ENCODE peak calls at places on chromosomes 3 and 15, in ten cellular contexts. H is neuronal stem cell; M is skeletal muscle cell; Z is CD4-positive, CD25-positive, alpha-beta regulatory T cell; G is naive thymus-derived CD4-positive, alpha-beta T cell; S is foreskin fibroblast; O is aorta; X is GM23248; K is thoracic aorta; R is cardiac muscle cell. D is an unnamed sample.

GRCh38 chr15:74614744-74615312 is 808 bp upstream of the CLK3 start:
- DNase-seq in H (no peak), S (peak), M (no peak), X (peak), R (peak), K (peak), Z (peak), G (peak), O (peak), D (peak)

GRCh38 chr3:87309601-87310000 is 33.2 kb upstream of the POU1F1 start:
- DNase-seq in H (no peak), R (no peak), M (no peak), X (peak), Z (no peak), S (peak), O (no peak), G (no peak), K (no peak), D (no peak)

GRCh38 chr3:147945968-147946519 is 536.9 kb downstream of the ZIC1 start:
- DNase-seq in K (no peak), M (peak), O (no peak), Z (no peak), H (no peak), R (peak), G (no peak), X (peak), S (peak), D (no peak)

GRCh38 chr15:101437618-101438481 is 51.7 kb downstream of the PCSK6 start:
- DNase-seq in X (no peak), H (no peak), S (no peak), Z (no peak), R (no peak), K (no peak), O (no peak), M (no peak), G (no peak), D (peak)

GRCh38 chr15:86079491-86080266 is at the start of gene AGBL1:
- DNase-seq in H (no peak), K (no peak), M (no peak), O (no peak), X (no peak), G (no peak), R (no peak), Z (no peak), S (no peak), D (no peak)

GRCh38 chr3:52240059-52240885 is 1.3 kb upstream of the TWF2 start:
- DNase-seq in X (peak), G (no peak), R (no peak), Z (peak), H (no peak), O (no peak), S (peak), M (peak), K (no peak), D (peak)

GRCh38 chr3:46076606-46077005 is 49.3 kb upstream of the XCR1 start:
- DNase-seq in X (peak), K (no peak), G (no peak), Z (peak), M (no peak), O (no peak), S (peak), R (no peak), H (no peak), D (no peak)

GRCh38 chr3:9067352-9067975 is 104.2 kb upstream of the RAD18 start:
- DNase-seq in R (peak), O (no peak), G (peak), H (peak), X (peak), K (no peak), Z (peak), M (peak), S (peak), D (no peak)

GRCh38 chr15:52734329-52734728 is 55.1 kb upstream of the ATOSA start:
- DNase-seq in H (no peak), M (no peak), R (no peak), S (peak), K (no peak), X (no peak), G (no peak), Z (no peak), O (no peak), D (no peak)

GRCh38 chr3:186281172-186281571 is 80.9 kb downstream of the DGKG start:
- DNase-seq in H (no peak), Z (no peak), M (peak), O (no peak), X (peak), S (peak), K (peak), R (no peak), G (no peak), D (peak)

GRCh38 chr15:45871121-45871855 is 236.5 kb downstream of the SQOR start:
- DNase-seq in R (no peak), H (no peak), G (no peak), O (no peak), S (peak), K (no peak), X (no peak), M (no peak), Z (no peak), D (no peak)

GRCh38 chr3:46946856-46947544 is 29.5 kb downstream of the CCDC12 start:
- DNase-seq in R (no peak), M (no peak), S (no peak), O (no peak), G (no peak), K (no peak), H (no peak), Z (peak), X (peak), D (no peak)

GRCh38 chr15:40096094-40096876 is 12.4 kb downstream of the BMF start:
- DNase-seq in R (no peak), O (no peak), K (no peak), S (peak), H (no peak), M (no peak), G (no peak), Z (no peak), X (no peak), D (no peak)

GRCh38 chr15:47872869-47873301 is 155.6 kb downstream of the SEMA6D start:
- DNase-seq in O (no peak), K (no peak), H (peak), Z (no peak), M (peak), X (no peak), G (no peak), S (no peak), R (peak), D (no peak)

GRCh38 chr3:131083190-131083863 is 56.6 kb downstream of the NEK11 start:
- DNase-seq in Z (no peak), O (peak), H (no peak), M (no peak), K (no peak), X (peak), R (peak), S (peak), G (no peak), D (no peak)

GRCh38 chr3:107943350-107943749 is 147.5 kb downstream of the CD47 start:
- DNase-seq in R (no peak), O (no peak), H (no peak), K (no peak), X (peak), M (no peak), S (peak), Z (no peak), G (no peak), D (no peak)

GRCh38 chr3:192514754-192515660 is 212.3 kb downstream of the FGF12 start:
- DNase-seq in S (no peak), K (no peak), O (no peak), M (no peak), G (no peak), R (peak), H (peak), Z (no peak), X (peak), D (no peak)

GRCh38 chr15:58331903-58332675 is 99.7 kb upstream of the LIPC start:
- DNase-seq in Z (peak), S (peak), G (peak), H (peak), K (peak), R (peak), M (peak), X (peak), O (peak), D (peak)

GRCh38 chr3:31858439-31858838 is 122.6 kb downstream of the OSBPL10 start:
- DNase-seq in S (no peak), K (no peak), Z (peak), X (no peak), H (no peak), R (no peak), M (no peak), G (no peak), O (no peak), D (no peak)

GRCh38 chr15:25774871-25775270 is 88.3 kb downstream of the ATP10A start:
- DNase-seq in H (no peak), X (peak), G (no peak), S (no peak), K (no peak), R (no peak), Z (no peak), O (no peak), M (no peak), D (no peak)

GRCh38 chr15:25777047-25777446 is 86.1 kb downstream of the ATP10A start:
- DNase-seq in R (no peak), S (no peak), M (no peak), Z (no peak), K (no peak), O (peak), X (no peak), G (no peak), H (no peak), D (no peak)

GRCh38 chr15:25775317-25775912 is 87.7 kb downstream of the ATP10A start:
- DNase-seq in M (peak), O (peak), R (no peak), K (no peak), H (no peak), Z (no peak), S (peak), G (no peak), X (peak), D (peak)

GRCh38 chr15:25773248-25773647 is 89.9 kb downstream of the ATP10A start:
- DNase-seq in Z (no peak), O (no peak), R (no peak), M (no peak), X (no peak), H (no peak), S (no peak), G (no peak), K (no peak), D (peak)

GRCh38 chr15:25776071-25776740 is 86.9 kb downstream of the ATP10A start:
- DNase-seq in R (no peak), K (no peak), M (no peak), G (no peak), H (no peak), S (no peak), Z (no peak), O (peak), X (peak), D (no peak)
- H3K4me3 ChIP-seq in R (no peak), K (no peak), M (no peak), G (no peak), H (no peak), S (no peak), Z (no peak), O (no peak), X (peak), D (no peak)

GRCh38 chr3:150759947-150760346 is 3.0 kb downstream of the SIAH2 start:
- DNase-seq in Z (peak), R (no peak), X (no peak), S (no peak), G (no peak), H (no peak), K (no peak), M (no peak), O (no peak), D (no peak)
- H3K4me3 ChIP-seq in Z (peak), R (no peak), X (peak), S (peak), G (peak), H (no peak), K (peak), M (peak), O (peak), D (no peak)

DNA sequence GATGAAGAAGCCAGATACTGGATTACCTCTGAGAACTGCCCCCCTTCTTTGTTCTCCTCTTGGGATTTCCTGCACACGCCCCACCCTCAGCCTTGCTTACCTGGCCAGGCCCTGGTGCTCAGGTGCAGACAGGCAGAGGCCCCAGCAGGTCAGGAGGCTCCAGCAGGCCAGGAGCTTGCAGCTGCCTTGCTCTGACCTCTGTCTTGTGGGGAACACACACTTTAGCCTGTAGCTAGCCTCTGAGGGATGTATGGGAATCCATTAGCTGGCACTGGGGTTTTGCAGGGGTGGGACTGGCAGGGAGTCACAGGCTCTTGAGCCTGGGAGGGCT is 2.7 kb downstream of the SMAD6 start:
- DNase-seq in K (no peak), H (no peak), G (no peak), M (no peak), X (peak), R (no peak), S (no peak), Z (no peak), O (no peak), D (no peak)
- H3K4me3 ChIP-seq in K (peak), H (no peak), G (no peak), M (peak), X (peak), R (peak), S (peak), Z (no peak), O (peak), D (peak)

GRCh38 chr3:114933407-114933806 is 213.7 kb downstream of the ZBTB20 start:
- DNase-seq in K (no peak), R (no peak), X (no peak), Z (no peak), M (no peak), H (no peak), O (no peak), G (no peak), S (no peak), D (no peak)
- H3K4me3 ChIP-seq in K (no peak), R (no peak), X (no peak), Z (no peak), M (no peak), H (no peak), O (no peak), G (no peak), S (no peak), D (no peak)

D was measured in lower leg skin.